ENCODE peak calls at places on chromosome X, in six cellular contexts. J is activated T-cell treated with anti-CD3 and anti-CD28 coated beads, Interleukin-2, amount 50 U/mL, for 72 hours; D is activated CD8-positive, alpha-beta T cell treated with anti-CD3 and anti-CD28 coated beads for 36 hours; F is pancreas; N is T-helper 17 cell; K is T-cell. X is an unnamed sample.
A peak's percentile ranks its signal among the peaks of the same experiment; 100 is the strongest.

GRCh38 chrX:69626129-69626528 is 10.2 kb downstream of the EDA start:
- ATAC-seq in J (peak; percentile 17), K (no peak), F (no peak), D (no peak), N (no peak), X (no peak)

GRCh38 chrX:45006002-45006800 is 133.2 kb downstream of the KDM6A start:
- ATAC-seq in N (no peak), J (peak; percentile 83), K (no peak), D (peak; percentile 27), F (no peak), X (no peak)

GRCh38 chrX:48956728-48957414 is 536 bp downstream of the OTUD5 start:
- ATAC-seq in D (peak; percentile 14), K (peak; percentile 4), N (peak; percentile 39), F (no peak), J (peak; percentile 18), X (no peak)

GRCh38 chrX:53684415-53685192 is 1.9 kb downstream of the HUWE1 start:
- ATAC-seq in K (no peak), J (no peak), N (no peak), F (no peak), D (no peak), X (no peak)

GRCh38 chrX:39550795-39551361 is 546.9 kb downstream of the BCOR start:
- ATAC-seq in N (no peak), K (no peak), J (peak; percentile 58), F (no peak), D (peak; percentile 37), X (no peak)

GRCh38 chrX:120457766-120458180 is 11.3 kb downstream of the LAMP2 start:
- ATAC-seq in D (peak; percentile 88), J (peak; percentile 92), F (no peak), K (peak; percentile 66), N (peak; percentile 73), X (peak; percentile 45)

GRCh38 chrX:113699939-113700338 is 859.3 kb upstream of the AMOT start:
- ATAC-seq in K (no peak), D (no peak), J (no peak), F (no peak), N (no peak), X (no peak)

GRCh38 chrX:20715176-20715575 is 448.5 kb upstream of the RPS6KA3 start:
- ATAC-seq in J (no peak), K (no peak), D (no peak), F (no peak), N (no peak), X (no peak)

GRCh38 chrX:11667286-11667685 is 1.6 kb upstream of the ARHGAP6 start:
- ATAC-seq in K (no peak), J (no peak), F (no peak), D (no peak), N (no peak), X (no peak)

GRCh38 chrX:19386679-19387078 is 43.0 kb downstream of the PDHA1 start:
- ATAC-seq in K (no peak), J (no peak), N (no peak), F (no peak), D (no peak), X (no peak)

GRCh38 chrX:34382416-34382815 is 250.3 kb upstream of the FAM47A start:
- ATAC-seq in N (no peak), K (no peak), F (no peak), D (no peak), J (no peak), X (no peak)